ENCODE peak calls at places on chromosomes 4 and X, in ten cellular contexts. One of them, this sample, is unnamed.
A peak's percentile ranks its signal among the peaks of the same experiment; 100 is the strongest.

GRCh38 chrX:12814434-12814833 is 23.2 kb downstream of the PRPS2 start:
- DNase-seq in lower lobe of right lung: no peak
- DNase-seq in A549: peak; percentile 59
- DNase-seq in HL-60: peak; percentile 56
- DNase-seq in Peyer's patch: peak; percentile 32
- DNase-seq in PC-9: peak; percentile 44
- DNase-seq in lower leg skin: no peak
- DNase-seq in GM12865: peak; percentile 76
- DNase-seq in transverse colon: peak; percentile 41
- DNase-seq in fibroblast of mammary gland: peak; percentile 59
- DNase-seq in this sample: peak; percentile 45

GRCh38 chrX:13151806-13152510 is 107.5 kb upstream of the FAM9C start:
- DNase-seq in lower lobe of right lung: no peak
- DNase-seq in A549: no peak
- DNase-seq in HL-60: no peak
- DNase-seq in Peyer's patch: no peak
- DNase-seq in PC-9: no peak
- DNase-seq in lower leg skin: no peak
- DNase-seq in GM12865: no peak
- DNase-seq in transverse colon: no peak
- DNase-seq in fibroblast of mammary gland: peak; percentile 25
- DNase-seq in this sample: no peak

GRCh38 chr4:144666539-144667175 is 20.7 kb downstream of the HHIP start:
- DNase-seq in lower lobe of right lung: no peak
- DNase-seq in A549: no peak
- DNase-seq in HL-60: no peak
- DNase-seq in Peyer's patch: no peak
- DNase-seq in PC-9: no peak
- DNase-seq in lower leg skin: no peak
- DNase-seq in GM12865: no peak
- DNase-seq in transverse colon: no peak
- DNase-seq in fibroblast of mammary gland: peak; percentile 37
- DNase-seq in this sample: no peak

GRCh38 chrX:104018126-104018525 is 4.6 kb upstream of the H2BW1 start:
- DNase-seq in lower lobe of right lung: no peak
- DNase-seq in A549: no peak
- DNase-seq in HL-60: no peak
- DNase-seq in Peyer's patch: no peak
- DNase-seq in PC-9: no peak
- DNase-seq in lower leg skin: no peak
- DNase-seq in GM12865: no peak
- DNase-seq in transverse colon: no peak
- DNase-seq in fibroblast of mammary gland: no peak
- DNase-seq in this sample: no peak

GRCh38 chr4:30714408-30715031 is 5.6 kb upstream of the PCDH7 start:
- DNase-seq in lower lobe of right lung: no peak
- DNase-seq in A549: peak; percentile 45
- DNase-seq in HL-60: peak; percentile 20
- DNase-seq in Peyer's patch: no peak
- DNase-seq in PC-9: no peak
- DNase-seq in lower leg skin: no peak
- DNase-seq in GM12865: peak; percentile 28
- DNase-seq in transverse colon: peak; percentile 41
- DNase-seq in fibroblast of mammary gland: peak; percentile 55
- DNase-seq in this sample: no peak

GRCh38 chrX:1224954-1225353 is 12.5 kb upstream of the CRLF2 start:
- DNase-seq in lower lobe of right lung: no peak
- DNase-seq in A549: no peak
- DNase-seq in HL-60: no peak
- DNase-seq in Peyer's patch: no peak
- DNase-seq in PC-9: no peak
- DNase-seq in lower leg skin: no peak
- DNase-seq in GM12865: peak; percentile 76
- DNase-seq in transverse colon: no peak
- DNase-seq in fibroblast of mammary gland: no peak
- DNase-seq in this sample: no peak

GRCh38 chrX:3820170-3820569 is 106.7 kb upstream of the PRKX start:
- DNase-seq in lower lobe of right lung: no peak
- DNase-seq in A549: no peak
- DNase-seq in HL-60: no peak
- DNase-seq in Peyer's patch: no peak
- DNase-seq in PC-9: peak; percentile 40
- DNase-seq in lower leg skin: no peak
- DNase-seq in GM12865: no peak
- DNase-seq in transverse colon: no peak
- DNase-seq in fibroblast of mammary gland: peak; percentile 77
- DNase-seq in this sample: no peak

GRCh38 chrX:49309401-49309981 is 6.0 kb downstream of the GAGE10 start:
- DNase-seq in lower lobe of right lung: no peak
- DNase-seq in A549: no peak
- DNase-seq in HL-60: no peak
- DNase-seq in Peyer's patch: no peak
- DNase-seq in PC-9: no peak
- DNase-seq in lower leg skin: no peak
- DNase-seq in GM12865: no peak
- DNase-seq in transverse colon: no peak
- DNase-seq in fibroblast of mammary gland: peak; percentile 38
- DNase-seq in this sample: no peak

GRCh38 chrX:22323541-22323940 is 50.8 kb downstream of the CBLL2 start:
- DNase-seq in lower lobe of right lung: no peak
- DNase-seq in A549: no peak
- DNase-seq in HL-60: no peak
- DNase-seq in Peyer's patch: no peak
- DNase-seq in PC-9: peak; percentile 38
- DNase-seq in lower leg skin: no peak
- DNase-seq in GM12865: no peak
- DNase-seq in transverse colon: no peak
- DNase-seq in fibroblast of mammary gland: peak; percentile 82
- DNase-seq in this sample: no peak

GRCh38 chr4:8607603-8608481 is 15.3 kb downstream of the CPZ start:
- DNase-seq in lower lobe of right lung: no peak
- DNase-seq in A549: no peak
- DNase-seq in HL-60: no peak
- DNase-seq in Peyer's patch: no peak
- DNase-seq in PC-9: no peak
- DNase-seq in lower leg skin: no peak
- DNase-seq in GM12865: peak; percentile 25
- DNase-seq in transverse colon: peak; percentile 23
- DNase-seq in fibroblast of mammary gland: no peak
- DNase-seq in this sample: no peak

GRCh38 chr4:69760455-69760854 is at the start of gene SULT1B1:
- DNase-seq in lower lobe of right lung: peak; percentile 49
- DNase-seq in A549: no peak
- DNase-seq in HL-60: peak; percentile 76
- DNase-seq in Peyer's patch: peak; percentile 22
- DNase-seq in PC-9: no peak
- DNase-seq in lower leg skin: peak; percentile 35
- DNase-seq in GM12865: peak; percentile 15
- DNase-seq in transverse colon: peak; percentile 73
- DNase-seq in fibroblast of mammary gland: peak; percentile 85
- DNase-seq in this sample: no peak

GRCh38 chr4:174173360-174173759 is 110.1 kb downstream of the FBXO8 start:
- DNase-seq in lower lobe of right lung: no peak
- DNase-seq in A549: no peak
- DNase-seq in HL-60: no peak
- DNase-seq in Peyer's patch: no peak
- DNase-seq in PC-9: no peak
- DNase-seq in lower leg skin: no peak
- DNase-seq in GM12865: no peak
- DNase-seq in transverse colon: no peak
- DNase-seq in fibroblast of mammary gland: no peak
- DNase-seq in this sample: no peak

GRCh38 chr4:39233783-39234182 is 51.5 kb downstream of the WDR19 start:
- DNase-seq in lower lobe of right lung: no peak
- DNase-seq in A549: no peak
- DNase-seq in HL-60: no peak
- DNase-seq in Peyer's patch: no peak
- DNase-seq in PC-9: no peak
- DNase-seq in lower leg skin: no peak
- DNase-seq in GM12865: no peak
- DNase-seq in transverse colon: no peak
- DNase-seq in fibroblast of mammary gland: no peak
- DNase-seq in this sample: no peak

GRCh38 chrX:68238568-68238967 is 194.7 kb downstream of the OPHN1 start:
- DNase-seq in lower lobe of right lung: no peak
- DNase-seq in A549: peak; percentile 19
- DNase-seq in HL-60: peak; percentile 16
- DNase-seq in Peyer's patch: no peak
- DNase-seq in PC-9: no peak
- DNase-seq in lower leg skin: no peak
- DNase-seq in GM12865: peak; percentile 1
- DNase-seq in transverse colon: no peak
- DNase-seq in fibroblast of mammary gland: no peak
- DNase-seq in this sample: no peak

GRCh38 chrX:135463937-135464336 is 42.2 kb downstream of the SMIM10L2A start:
- DNase-seq in lower lobe of right lung: no peak
- DNase-seq in A549: peak; percentile 6
- DNase-seq in HL-60: no peak
- DNase-seq in Peyer's patch: no peak
- DNase-seq in PC-9: no peak
- DNase-seq in lower leg skin: no peak
- DNase-seq in GM12865: peak; percentile 16
- DNase-seq in transverse colon: no peak
- DNase-seq in fibroblast of mammary gland: peak; percentile 11
- DNase-seq in this sample: no peak
- TF ChIP-seq CTCF in lower lobe of right lung: no peak
- TF ChIP-seq CTCF in A549: no peak
- TF ChIP-seq CTCF in HL-60: peak; percentile 34
- TF ChIP-seq CTCF in Peyer's patch: peak; percentile 11
- TF ChIP-seq CTCF in PC-9: no peak
- TF ChIP-seq CTCF in lower leg skin: no peak
- TF ChIP-seq CTCF in GM12865: peak; percentile 35
- TF ChIP-seq CTCF in transverse colon: no peak
- TF ChIP-seq CTCF in fibroblast of mammary gland: peak; percentile 37
- TF ChIP-seq CTCF in this sample: peak; percentile 48

DNA sequence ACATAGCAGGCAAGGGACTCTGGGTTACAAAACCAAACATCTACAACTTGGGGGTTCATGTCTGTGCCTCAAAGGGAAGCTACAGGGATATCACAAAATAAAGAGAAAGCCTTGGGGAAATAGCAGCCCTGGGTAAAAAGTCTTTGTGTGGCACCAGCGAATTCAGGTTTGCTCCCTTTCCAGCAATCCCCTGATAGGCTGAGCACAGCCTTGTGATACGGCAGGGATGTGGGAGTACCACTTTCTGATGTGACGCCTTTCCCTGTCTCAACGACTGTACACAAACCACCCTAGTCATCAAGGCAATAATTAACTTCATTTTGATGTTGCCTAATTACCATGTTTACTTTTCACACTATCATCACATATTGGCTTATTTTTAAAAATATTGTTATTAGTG is 164.9 kb downstream of the LDB2 start:
- DNase-seq in lower lobe of right lung: no peak
- DNase-seq in A549: no peak
- DNase-seq in HL-60: no peak
- DNase-seq in Peyer's patch: no peak
- DNase-seq in PC-9: no peak
- DNase-seq in lower leg skin: no peak
- DNase-seq in GM12865: no peak
- DNase-seq in transverse colon: no peak
- DNase-seq in fibroblast of mammary gland: no peak
- DNase-seq in this sample: no peak
- H3K4me3 ChIP-seq in lower lobe of right lung: no peak overlapping the region
- H3K4me3 ChIP-seq in A549: no peak overlapping the region
- H3K4me3 ChIP-seq in HL-60: no peak overlapping the region
- H3K4me3 ChIP-seq in Peyer's patch: no peak overlapping the region
- H3K4me3 ChIP-seq in PC-9: no peak overlapping the region
- H3K4me3 ChIP-seq in lower leg skin: no peak overlapping the region
- H3K4me3 ChIP-seq in GM12865: no peak overlapping the region
- H3K4me3 ChIP-seq in transverse colon: no peak overlapping the region
- H3K4me3 ChIP-seq in fibroblast of mammary gland: no peak overlapping the region
- H3K4me3 ChIP-seq in this sample: no peak overlapping the region

DNA sequence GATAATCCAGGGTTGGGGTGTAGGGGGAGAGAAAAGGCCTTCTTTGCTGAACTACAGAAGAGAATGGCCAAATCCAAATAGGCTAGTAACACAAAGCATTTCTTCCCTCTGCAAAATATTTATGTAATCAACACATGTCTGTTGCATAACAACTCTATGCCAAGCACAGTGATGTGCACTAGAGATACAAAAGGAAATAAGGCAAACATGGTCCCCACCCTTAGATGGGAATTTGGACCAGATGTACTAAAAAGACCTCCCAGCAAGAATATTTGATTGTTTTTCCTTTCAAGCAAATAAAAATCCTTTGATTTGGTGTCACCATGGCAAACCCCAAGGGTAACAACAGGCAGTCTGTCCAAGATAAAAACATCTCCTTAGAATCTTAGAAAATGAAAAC is 177.6 kb upstream of the FGF13 start:
- DNase-seq in lower lobe of right lung: no peak
- DNase-seq in A549: no peak
- DNase-seq in HL-60: no peak
- DNase-seq in Peyer's patch: no peak
- DNase-seq in PC-9: no peak
- DNase-seq in lower leg skin: no peak
- DNase-seq in GM12865: no peak
- DNase-seq in transverse colon: no peak
- DNase-seq in fibroblast of mammary gland: no peak
- DNase-seq in this sample: no peak
- TF ChIP-seq CTCF in lower lobe of right lung: no peak
- TF ChIP-seq CTCF in A549: no peak
- TF ChIP-seq CTCF in HL-60: no peak
- TF ChIP-seq CTCF in Peyer's patch: no peak
- TF ChIP-seq CTCF in PC-9: no peak
- TF ChIP-seq CTCF in lower leg skin: no peak
- TF ChIP-seq CTCF in GM12865: no peak
- TF ChIP-seq CTCF in transverse colon: no peak
- TF ChIP-seq CTCF in fibroblast of mammary gland: no peak
- TF ChIP-seq CTCF in this sample: no peak

GRCh38 chrX:64976673-64977040 is 407 bp upstream of the ZC4H2 start:
- DNase-seq in lower lobe of right lung: no peak
- DNase-seq in A549: no peak
- DNase-seq in HL-60: no peak
- DNase-seq in Peyer's patch: no peak
- DNase-seq in PC-9: no peak
- DNase-seq in lower leg skin: no peak
- DNase-seq in GM12865: no peak
- DNase-seq in transverse colon: no peak
- DNase-seq in fibroblast of mammary gland: no peak
- DNase-seq in this sample: no peak

GRCh38 chrX:64975989-64976672 is at the start of gene ZC4H2:
- DNase-seq in lower lobe of right lung: peak; percentile 80
- DNase-seq in A549: peak; percentile 69
- DNase-seq in HL-60: peak; percentile 77
- DNase-seq in Peyer's patch: peak; percentile 73
- DNase-seq in PC-9: no peak
- DNase-seq in lower leg skin: peak; percentile 41
- DNase-seq in GM12865: peak; percentile 84
- DNase-seq in transverse colon: peak; percentile 80
- DNase-seq in fibroblast of mammary gland: peak; percentile 77
- DNase-seq in this sample: peak; percentile 29

GRCh38 chrX:64975491-64975890 is 759 bp downstream of the ZC4H2 start:
- DNase-seq in lower lobe of right lung: peak; percentile 47
- DNase-seq in A549: peak; percentile 4
- DNase-seq in HL-60: peak; percentile 12
- DNase-seq in Peyer's patch: peak; percentile 24
- DNase-seq in PC-9: no peak
- DNase-seq in lower leg skin: peak; percentile 11
- DNase-seq in GM12865: peak; percentile 7
- DNase-seq in transverse colon: peak; percentile 26
- DNase-seq in fibroblast of mammary gland: peak; percentile 12
- DNase-seq in this sample: no peak

GRCh38 chrX:64977830-64978229 is 1.6 kb upstream of the ZC4H2 start:
- DNase-seq in lower lobe of right lung: no peak
- DNase-seq in A549: peak; percentile 3
- DNase-seq in HL-60: no peak
- DNase-seq in Peyer's patch: no peak
- DNase-seq in PC-9: no peak
- DNase-seq in lower leg skin: no peak
- DNase-seq in GM12865: no peak
- DNase-seq in transverse colon: no peak
- DNase-seq in fibroblast of mammary gland: peak; percentile 55
- DNase-seq in this sample: no peak

GRCh38 chrX:64977051-64977450 is 801 bp upstream of the ZC4H2 start:
- DNase-seq in lower lobe of right lung: no peak
- DNase-seq in A549: no peak
- DNase-seq in HL-60: no peak
- DNase-seq in Peyer's patch: no peak
- DNase-seq in PC-9: no peak
- DNase-seq in lower leg skin: no peak
- DNase-seq in GM12865: no peak
- DNase-seq in transverse colon: no peak
- DNase-seq in fibroblast of mammary gland: no peak
- DNase-seq in this sample: no peak
- H3K4me3 ChIP-seq in lower lobe of right lung: peak overlapping the region; percentile 64
- H3K4me3 ChIP-seq in A549: no peak overlapping the region
- H3K4me3 ChIP-seq in HL-60: no peak overlapping the region
- H3K4me3 ChIP-seq in Peyer's patch: no peak overlapping the region
- H3K4me3 ChIP-seq in PC-9: no peak overlapping the region
- H3K4me3 ChIP-seq in lower leg skin: no peak overlapping the region
- H3K4me3 ChIP-seq in GM12865: no peak overlapping the region
- H3K4me3 ChIP-seq in transverse colon: no peak overlapping the region
- H3K4me3 ChIP-seq in fibroblast of mammary gland: no peak overlapping the region
- H3K4me3 ChIP-seq in this sample: no peak overlapping the region

This sample was measured in GM12864.